ENCODE peak calls at places on chromosomes 4 and X, in nine cellular contexts. One of them, this sample, is unnamed.

GRCh38 chr4:118911162-118911791 is 22.6 kb downstream of the SYNPO2 start:
- DNase-seq in cardiac fibroblast: no peak
- DNase-seq in stimulated activated CD4-positive, alpha-beta T cell treated with anti-CD3 and anti-CD28 coated beads, Interleukin-4, amount 100 ng/mL, for 24 hours: no peak
- DNase-seq in NB4: no peak
- DNase-seq in amygdala: no peak
- DNase-seq in B cell: no peak
- DNase-seq in naive thymus-derived CD4-positive, alpha-beta T cell: no peak
- DNase-seq in A549: no peak
- DNase-seq in GM20000: no peak
- DNase-seq in this sample: no peak

GRCh38 chr4:158729716-158730559 is 6.7 kb upstream of the PPID start:
- DNase-seq in A549: peak
- DNase-seq in naive thymus-derived CD4-positive, alpha-beta T cell: peak
- DNase-seq in B cell: peak
- DNase-seq in amygdala: peak
- DNase-seq in GM20000: peak
- DNase-seq in stimulated activated CD4-positive, alpha-beta T cell treated with anti-CD3 and anti-CD28 coated beads, Interleukin-4, amount 100 ng/mL, for 24 hours: peak
- DNase-seq in cardiac fibroblast: peak
- DNase-seq in NB4: peak
- DNase-seq in this sample: peak

GRCh38 chrX:154032653-154033052 is 13.0 kb upstream of the IRAK1 start:
- DNase-seq in GM20000: no peak
- DNase-seq in B cell: no peak
- DNase-seq in cardiac fibroblast: no peak
- DNase-seq in stimulated activated CD4-positive, alpha-beta T cell treated with anti-CD3 and anti-CD28 coated beads, Interleukin-4, amount 100 ng/mL, for 24 hours: no peak
- DNase-seq in naive thymus-derived CD4-positive, alpha-beta T cell: no peak
- DNase-seq in A549: no peak
- DNase-seq in amygdala: no peak
- DNase-seq in NB4: no peak
- DNase-seq in this sample: no peak

GRCh38 chr4:244471-244870 is 60.8 kb downstream of the ZNF732 start:
- DNase-seq in naive thymus-derived CD4-positive, alpha-beta T cell: peak
- DNase-seq in B cell: peak
- DNase-seq in NB4: peak
- DNase-seq in GM20000: peak
- DNase-seq in stimulated activated CD4-positive, alpha-beta T cell treated with anti-CD3 and anti-CD28 coated beads, Interleukin-4, amount 100 ng/mL, for 24 hours: peak
- DNase-seq in A549: no peak
- DNase-seq in cardiac fibroblast: peak
- DNase-seq in amygdala: no peak
- DNase-seq in this sample: peak

GRCh38 chr4:41124916-41125548 is 89.3 kb downstream of the APBB2 start:
- DNase-seq in cardiac fibroblast: no peak
- DNase-seq in GM20000: no peak
- DNase-seq in stimulated activated CD4-positive, alpha-beta T cell treated with anti-CD3 and anti-CD28 coated beads, Interleukin-4, amount 100 ng/mL, for 24 hours: no peak
- DNase-seq in NB4: no peak
- DNase-seq in naive thymus-derived CD4-positive, alpha-beta T cell: no peak
- DNase-seq in amygdala: no peak
- DNase-seq in B cell: no peak
- DNase-seq in A549: no peak
- DNase-seq in this sample: no peak

GRCh38 chr4:165874799-165875371 is 1.8 kb downstream of the TLL1 start:
- DNase-seq in GM20000: no peak
- DNase-seq in cardiac fibroblast: peak
- DNase-seq in naive thymus-derived CD4-positive, alpha-beta T cell: no peak
- DNase-seq in stimulated activated CD4-positive, alpha-beta T cell treated with anti-CD3 and anti-CD28 coated beads, Interleukin-4, amount 100 ng/mL, for 24 hours: no peak
- DNase-seq in NB4: no peak
- DNase-seq in amygdala: no peak
- DNase-seq in B cell: peak
- DNase-seq in A549: peak
- DNase-seq in this sample: peak

GRCh38 chrX:35919536-35920309 is at the start of gene CFAP47:
- DNase-seq in naive thymus-derived CD4-positive, alpha-beta T cell: no peak
- DNase-seq in A549: peak
- DNase-seq in GM20000: no peak
- DNase-seq in NB4: no peak
- DNase-seq in B cell: no peak
- DNase-seq in stimulated activated CD4-positive, alpha-beta T cell treated with anti-CD3 and anti-CD28 coated beads, Interleukin-4, amount 100 ng/mL, for 24 hours: no peak
- DNase-seq in cardiac fibroblast: no peak
- DNase-seq in amygdala: peak
- DNase-seq in this sample: peak

GRCh38 chr4:53651142-53651720 is 59.9 kb upstream of the LNX1 start:
- DNase-seq in A549: no peak
- DNase-seq in stimulated activated CD4-positive, alpha-beta T cell treated with anti-CD3 and anti-CD28 coated beads, Interleukin-4, amount 100 ng/mL, for 24 hours: no peak
- DNase-seq in amygdala: no peak
- DNase-seq in NB4: no peak
- DNase-seq in B cell: no peak
- DNase-seq in GM20000: no peak
- DNase-seq in naive thymus-derived CD4-positive, alpha-beta T cell: no peak
- DNase-seq in cardiac fibroblast: peak
- DNase-seq in this sample: no peak

GRCh38 chr4:159398236-159398638 is 295.4 kb downstream of the RAPGEF2 start:
- DNase-seq in amygdala: no peak
- DNase-seq in naive thymus-derived CD4-positive, alpha-beta T cell: no peak
- DNase-seq in A549: no peak
- DNase-seq in B cell: no peak
- DNase-seq in cardiac fibroblast: peak
- DNase-seq in stimulated activated CD4-positive, alpha-beta T cell treated with anti-CD3 and anti-CD28 coated beads, Interleukin-4, amount 100 ng/mL, for 24 hours: no peak
- DNase-seq in NB4: no peak
- DNase-seq in GM20000: no peak
- DNase-seq in this sample: no peak

GRCh38 chrX:69424161-69424560 is 80.0 kb upstream of the NALF2 start:
- DNase-seq in amygdala: no peak
- DNase-seq in stimulated activated CD4-positive, alpha-beta T cell treated with anti-CD3 and anti-CD28 coated beads, Interleukin-4, amount 100 ng/mL, for 24 hours: no peak
- DNase-seq in GM20000: no peak
- DNase-seq in naive thymus-derived CD4-positive, alpha-beta T cell: no peak
- DNase-seq in NB4: peak
- DNase-seq in B cell: no peak
- DNase-seq in cardiac fibroblast: peak
- DNase-seq in A549: no peak
- DNase-seq in this sample: peak

GRCh38 chr4:128287159-128287870 is at the start of gene PGRMC2:
- DNase-seq in naive thymus-derived CD4-positive, alpha-beta T cell: no peak
- DNase-seq in B cell: peak
- DNase-seq in NB4: no peak
- DNase-seq in amygdala: no peak
- DNase-seq in stimulated activated CD4-positive, alpha-beta T cell treated with anti-CD3 and anti-CD28 coated beads, Interleukin-4, amount 100 ng/mL, for 24 hours: no peak
- DNase-seq in cardiac fibroblast: peak
- DNase-seq in GM20000: peak
- DNase-seq in A549: peak
- DNase-seq in this sample: peak

GRCh38 chr4:169263791-169264392 is 6.9 kb downstream of the SH3RF1 start:
- DNase-seq in naive thymus-derived CD4-positive, alpha-beta T cell: no peak
- DNase-seq in NB4: no peak
- DNase-seq in B cell: no peak
- DNase-seq in cardiac fibroblast: no peak
- DNase-seq in amygdala: no peak
- DNase-seq in A549: no peak
- DNase-seq in stimulated activated CD4-positive, alpha-beta T cell treated with anti-CD3 and anti-CD28 coated beads, Interleukin-4, amount 100 ng/mL, for 24 hours: no peak
- DNase-seq in GM20000: no peak
- DNase-seq in this sample: no peak

GRCh38 chr4:110867251-110867960 is 244.5 kb upstream of the PITX2 start:
- DNase-seq in A549: no peak
- DNase-seq in stimulated activated CD4-positive, alpha-beta T cell treated with anti-CD3 and anti-CD28 coated beads, Interleukin-4, amount 100 ng/mL, for 24 hours: no peak
- DNase-seq in GM20000: peak
- DNase-seq in NB4: no peak
- DNase-seq in amygdala: no peak
- DNase-seq in naive thymus-derived CD4-positive, alpha-beta T cell: no peak
- DNase-seq in B cell: no peak
- DNase-seq in cardiac fibroblast: no peak
- DNase-seq in this sample: no peak

GRCh38 chr4:33628296-33628695 is 2616.0 kb downstream of the ARAP2 start:
- DNase-seq in naive thymus-derived CD4-positive, alpha-beta T cell: no peak
- DNase-seq in A549: no peak
- DNase-seq in cardiac fibroblast: peak
- DNase-seq in GM20000: no peak
- DNase-seq in NB4: no peak
- DNase-seq in B cell: no peak
- DNase-seq in stimulated activated CD4-positive, alpha-beta T cell treated with anti-CD3 and anti-CD28 coated beads, Interleukin-4, amount 100 ng/mL, for 24 hours: no peak
- DNase-seq in amygdala: no peak
- DNase-seq in this sample: no peak

GRCh38 chr4:168844261-168845039 is 165.6 kb downstream of the CBR4 start:
- DNase-seq in cardiac fibroblast: no peak
- DNase-seq in GM20000: no peak
- DNase-seq in A549: no peak
- DNase-seq in B cell: no peak
- DNase-seq in stimulated activated CD4-positive, alpha-beta T cell treated with anti-CD3 and anti-CD28 coated beads, Interleukin-4, amount 100 ng/mL, for 24 hours: no peak
- DNase-seq in naive thymus-derived CD4-positive, alpha-beta T cell: no peak
- DNase-seq in amygdala: no peak
- DNase-seq in NB4: no peak
- DNase-seq in this sample: no peak

GRCh38 chr4:183444953-183445543 is 612 bp downstream of the CDKN2AIP start:
- DNase-seq in GM20000: no peak
- DNase-seq in stimulated activated CD4-positive, alpha-beta T cell treated with anti-CD3 and anti-CD28 coated beads, Interleukin-4, amount 100 ng/mL, for 24 hours: no peak
- DNase-seq in A549: peak
- DNase-seq in cardiac fibroblast: peak
- DNase-seq in amygdala: peak
- DNase-seq in NB4: peak
- DNase-seq in naive thymus-derived CD4-positive, alpha-beta T cell: no peak
- DNase-seq in B cell: peak
- DNase-seq in this sample: peak

GRCh38 chr4:186553717-186554116 is 1.6 kb downstream of the MTNR1A start:
- DNase-seq in naive thymus-derived CD4-positive, alpha-beta T cell: no peak
- DNase-seq in cardiac fibroblast: no peak
- DNase-seq in GM20000: no peak
- DNase-seq in amygdala: no peak
- DNase-seq in A549: no peak
- DNase-seq in B cell: no peak
- DNase-seq in NB4: no peak
- DNase-seq in stimulated activated CD4-positive, alpha-beta T cell treated with anti-CD3 and anti-CD28 coated beads, Interleukin-4, amount 100 ng/mL, for 24 hours: no peak
- DNase-seq in this sample: no peak

GRCh38 chr4:68369474-68369805 is 19.6 kb upstream of the YTHDC1 start:
- DNase-seq in cardiac fibroblast: no peak
- DNase-seq in amygdala: no peak
- DNase-seq in B cell: no peak
- DNase-seq in A549: no peak
- DNase-seq in naive thymus-derived CD4-positive, alpha-beta T cell: no peak
- DNase-seq in NB4: no peak
- DNase-seq in GM20000: no peak
- DNase-seq in stimulated activated CD4-positive, alpha-beta T cell treated with anti-CD3 and anti-CD28 coated beads, Interleukin-4, amount 100 ng/mL, for 24 hours: no peak
- DNase-seq in this sample: no peak

GRCh38 chr4:25769251-25769650 is 93.5 kb downstream of the SEL1L3 start:
- DNase-seq in B cell: no peak
- DNase-seq in naive thymus-derived CD4-positive, alpha-beta T cell: no peak
- DNase-seq in cardiac fibroblast: peak
- DNase-seq in NB4: no peak
- DNase-seq in amygdala: no peak
- DNase-seq in stimulated activated CD4-positive, alpha-beta T cell treated with anti-CD3 and anti-CD28 coated beads, Interleukin-4, amount 100 ng/mL, for 24 hours: no peak
- DNase-seq in A549: no peak
- DNase-seq in GM20000: no peak
- DNase-seq in this sample: no peak

GRCh38 chr4:15255537-15255936 is 172.3 kb upstream of the C1QTNF7 start:
- DNase-seq in naive thymus-derived CD4-positive, alpha-beta T cell: no peak
- DNase-seq in A549: no peak
- DNase-seq in cardiac fibroblast: no peak
- DNase-seq in stimulated activated CD4-positive, alpha-beta T cell treated with anti-CD3 and anti-CD28 coated beads, Interleukin-4, amount 100 ng/mL, for 24 hours: no peak
- DNase-seq in B cell: no peak
- DNase-seq in GM20000: no peak
- DNase-seq in amygdala: no peak
- DNase-seq in NB4: no peak
- DNase-seq in this sample: no peak

GRCh38 chr4:52869196-52869595 is 7.1 kb downstream of the RASL11B start:
- DNase-seq in stimulated activated CD4-positive, alpha-beta T cell treated with anti-CD3 and anti-CD28 coated beads, Interleukin-4, amount 100 ng/mL, for 24 hours: no peak
- DNase-seq in NB4: no peak
- DNase-seq in naive thymus-derived CD4-positive, alpha-beta T cell: no peak
- DNase-seq in A549: no peak
- DNase-seq in B cell: no peak
- DNase-seq in amygdala: peak
- DNase-seq in cardiac fibroblast: peak
- DNase-seq in GM20000: no peak
- DNase-seq in this sample: peak

GRCh38 chrX:111376486-111376885 is 35.5 kb downstream of the DCX start:
- DNase-seq in GM20000: no peak
- DNase-seq in NB4: no peak
- DNase-seq in B cell: no peak
- DNase-seq in stimulated activated CD4-positive, alpha-beta T cell treated with anti-CD3 and anti-CD28 coated beads, Interleukin-4, amount 100 ng/mL, for 24 hours: no peak
- DNase-seq in amygdala: no peak
- DNase-seq in cardiac fibroblast: no peak
- DNase-seq in naive thymus-derived CD4-positive, alpha-beta T cell: no peak
- DNase-seq in A549: no peak
- DNase-seq in this sample: no peak

GRCh38 chrX:97806238-97806637 is 922.5 kb downstream of the RPA4 start:
- DNase-seq in NB4: no peak
- DNase-seq in amygdala: no peak
- DNase-seq in B cell: no peak
- DNase-seq in naive thymus-derived CD4-positive, alpha-beta T cell: no peak
- DNase-seq in A549: no peak
- DNase-seq in stimulated activated CD4-positive, alpha-beta T cell treated with anti-CD3 and anti-CD28 coated beads, Interleukin-4, amount 100 ng/mL, for 24 hours: no peak
- DNase-seq in GM20000: no peak
- DNase-seq in cardiac fibroblast: no peak
- DNase-seq in this sample: no peak

GRCh38 chr4:183284229-183284628 is 35.8 kb downstream of the CLDN22 start:
- DNase-seq in stimulated activated CD4-positive, alpha-beta T cell treated with anti-CD3 and anti-CD28 coated beads, Interleukin-4, amount 100 ng/mL, for 24 hours: no peak
- DNase-seq in amygdala: no peak
- DNase-seq in B cell: no peak
- DNase-seq in GM20000: no peak
- DNase-seq in NB4: no peak
- DNase-seq in cardiac fibroblast: no peak
- DNase-seq in A549: no peak
- DNase-seq in naive thymus-derived CD4-positive, alpha-beta T cell: no peak
- DNase-seq in this sample: no peak

GRCh38 chrX:148634591-148634990 is 134.2 kb downstream of the AFF2 start:
- DNase-seq in A549: no peak
- DNase-seq in cardiac fibroblast: no peak
- DNase-seq in NB4: no peak
- DNase-seq in amygdala: no peak
- DNase-seq in B cell: no peak
- DNase-seq in GM20000: no peak
- DNase-seq in stimulated activated CD4-positive, alpha-beta T cell treated with anti-CD3 and anti-CD28 coated beads, Interleukin-4, amount 100 ng/mL, for 24 hours: no peak
- DNase-seq in naive thymus-derived CD4-positive, alpha-beta T cell: no peak
- DNase-seq in this sample: no peak

GRCh38 chr4:76212301-76212700 is 1.3 kb downstream of the SCARB2 start:
- DNase-seq in A549: no peak
- DNase-seq in B cell: no peak
- DNase-seq in stimulated activated CD4-positive, alpha-beta T cell treated with anti-CD3 and anti-CD28 coated beads, Interleukin-4, amount 100 ng/mL, for 24 hours: no peak
- DNase-seq in GM20000: no peak
- DNase-seq in amygdala: no peak
- DNase-seq in naive thymus-derived CD4-positive, alpha-beta T cell: no peak
- DNase-seq in cardiac fibroblast: no peak
- DNase-seq in NB4: no peak
- DNase-seq in this sample: no peak

GRCh38 chr4:120636120-120636630 is 286.4 kb downstream of the PRDM5 start:
- DNase-seq in stimulated activated CD4-positive, alpha-beta T cell treated with anti-CD3 and anti-CD28 coated beads, Interleukin-4, amount 100 ng/mL, for 24 hours: no peak
- DNase-seq in B cell: no peak
- DNase-seq in NB4: no peak
- DNase-seq in A549: no peak
- DNase-seq in GM20000: no peak
- DNase-seq in naive thymus-derived CD4-positive, alpha-beta T cell: no peak
- DNase-seq in cardiac fibroblast: no peak
- DNase-seq in amygdala: no peak
- DNase-seq in this sample: no peak

GRCh38 chr4:150816491-150816890 is 198.6 kb downstream of the LRBA start:
- DNase-seq in GM20000: no peak
- DNase-seq in amygdala: no peak
- DNase-seq in A549: no peak
- DNase-seq in naive thymus-derived CD4-positive, alpha-beta T cell: no peak
- DNase-seq in stimulated activated CD4-positive, alpha-beta T cell treated with anti-CD3 and anti-CD28 coated beads, Interleukin-4, amount 100 ng/mL, for 24 hours: no peak
- DNase-seq in B cell: no peak
- DNase-seq in NB4: no peak
- DNase-seq in cardiac fibroblast: peak
- DNase-seq in this sample: no peak

GRCh38 chrX:153471663-153472280 is 1.4 kb upstream of the HAUS7 start:
- DNase-seq in B cell: no peak
- DNase-seq in NB4: no peak
- DNase-seq in naive thymus-derived CD4-positive, alpha-beta T cell: no peak
- DNase-seq in A549: no peak
- DNase-seq in amygdala: no peak
- DNase-seq in GM20000: no peak
- DNase-seq in cardiac fibroblast: no peak
- DNase-seq in stimulated activated CD4-positive, alpha-beta T cell treated with anti-CD3 and anti-CD28 coated beads, Interleukin-4, amount 100 ng/mL, for 24 hours: no peak
- DNase-seq in this sample: no peak

This sample was measured in D341Med.